ENCODE peak calls at places on chromosome 4, in five cellular contexts. A, E, S, W and I are unnamed samples.

GRCh38 chr4:10611673-10612072 is 72.9 kb downstream of the CLNK start:
- DNase-seq in W (peak; percentile 65), A (no peak), S (no peak), E (no peak), I (no peak)

GRCh38 chr4:175731506-175731905 is 80.6 kb downstream of the GPM6A start:
- DNase-seq in A (no peak), E (no peak), W (no peak), S (no peak), I (no peak)

GRCh38 chr4:970854-971520 is 2.4 kb downstream of the DGKQ start:
- DNase-seq in E (no peak), A (no peak), W (no peak), S (no peak), I (no peak)

GRCh38 chr4:122777846-122778501 is 45.5 kb downstream of the BBS12 start:
- DNase-seq in S (no peak), A (no peak), W (peak; percentile 34), E (no peak), I (no peak)

GRCh38 chr4:4637710-4638109 is 95.9 kb upstream of the STX18 start:
- DNase-seq in W (no peak), S (no peak), E (no peak), A (no peak), I (no peak)

GRCh38 chr4:56240554-56241190 is 146.6 kb downstream of the AASDH start:
- DNase-seq in A (no peak), W (no peak), E (no peak), S (no peak), I (no peak)

GRCh38 chr4:14023036-14023435 is 395.5 kb upstream of the BOD1L1 start:
- DNase-seq in E (no peak), A (no peak), S (no peak), W (no peak), I (peak; percentile 5)

GRCh38 chr4:105194328-105195231 is 47.9 kb downstream of the TET2 start:
- DNase-seq in E (no peak), W (peak; percentile 21), S (no peak), A (no peak), I (no peak)

GRCh38 chr4:94446386-94446785 is 5.4 kb upstream of the PDLIM5 start:
- DNase-seq in A (no peak), W (no peak), E (no peak), S (no peak), I (no peak)

GRCh38 chr4:152778656-152779512 is 646 bp downstream of the TIGD4 start:
- DNase-seq in A (peak; percentile 23), E (no peak), W (peak; percentile 7), S (no peak), I (no peak)

GRCh38 chr4:177484613-177485021 is 42.4 kb upstream of the AGA start:
- DNase-seq in S (no peak), A (no peak), W (peak; percentile 65), E (no peak), I (no peak)

GRCh38 chr4:152052431-152053057 is 291.7 kb upstream of the GATB start:
- DNase-seq in S (no peak), W (no peak), A (no peak), E (no peak), I (no peak)

GRCh38 chr4:105361021-105361420 is 112.8 kb downstream of the PPA2 start:
- DNase-seq in S (no peak), A (no peak), E (no peak), W (no peak), I (no peak)

GRCh38 chr4:152668338-152668964 is 11.3 kb downstream of the TMEM154 start:
- DNase-seq in W (no peak), A (no peak), E (no peak), S (no peak), I (no peak)

GRCh38 chr4:111849726-111850284 is 295.4 kb upstream of the FAM241A start:
- DNase-seq in A (no peak), E (no peak), W (no peak), S (no peak), I (no peak)

GRCh38 chr4:11514780-11515432 is 86.2 kb upstream of the HS3ST1 start:
- DNase-seq in W (peak; percentile 67), E (no peak), A (no peak), S (no peak), I (no peak)

GRCh38 chr4:176782794-176783193 is 9.9 kb downstream of the VEGFC start:
- DNase-seq in S (no peak), A (no peak), E (no peak), W (peak; percentile 57), I (no peak)

GRCh38 chr4:166675411-166675810 is 558.9 kb downstream of the SPOCK3 start:
- DNase-seq in W (no peak), S (no peak), A (no peak), E (no peak), I (no peak)

GRCh38 chr4:926538-926937 is 5.6 kb downstream of the GAK start:
- DNase-seq in E (no peak), A (no peak), W (peak; percentile 13), S (no peak), I (no peak)

GRCh38 chr4:20662851-20663250 is 37.4 kb upstream of the PACRGL start:
- DNase-seq in A (no peak), E (no peak), W (peak; percentile 70), S (no peak), I (no peak)

GRCh38 chr4:182554736-182555135 is 311.5 kb downstream of the TENM3 start:
- DNase-seq in S (no peak), A (no peak), E (no peak), W (no peak), I (no peak)

GRCh38 chr4:1674682-1675081 is 9.4 kb downstream of the FAM53A start:
- DNase-seq in E (no peak), A (no peak), W (no peak), S (no peak), I (no peak)

GRCh38 chr4:157048248-157048647 is 27.7 kb upstream of the GLRB start:
- DNase-seq in W (no peak), E (no peak), A (no peak), S (no peak), I (no peak)

GRCh38 chr4:144411700-144412099 is 234.3 kb upstream of the HHIP start:
- DNase-seq in S (no peak), W (no peak), E (no peak), A (no peak), I (no peak)

GRCh38 chr4:54227261-54228063 is 1.6 kb upstream of the PDGFRA start:
- DNase-seq in W (peak; percentile 51), S (no peak), A (no peak), E (no peak), I (peak; percentile 34)

GRCh38 chr4:90419124-90419711 is 292.0 kb downstream of the CCSER1 start:
- DNase-seq in E (no peak), W (peak; percentile 46), A (no peak), S (no peak), I (no peak)

GRCh38 chr4:38664704-38665401 is 854 bp downstream of the KLF3 start:
- DNase-seq in W (peak; percentile 67), A (no peak), E (no peak), S (peak; percentile 24), I (no peak)

GRCh38 chr4:122224348-122224747 is 72.2 kb downstream of the BLTP1 start:
- DNase-seq in W (peak; percentile 5), A (no peak), E (no peak), S (no peak), I (no peak)

GRCh38 chr4:23945521-23946017 is 55.7 kb upstream of the PPARGC1A start:
- DNase-seq in E (no peak), W (no peak), A (no peak), S (no peak), I (no peak)

GRCh38 chr4:22170353-22170752 is 221.8 kb upstream of the KCNIP4 start:
- DNase-seq in A (no peak), E (no peak), W (no peak), S (no peak), I (no peak)

GRCh38 chr4:20474119-20474518 is 222.4 kb downstream of the SLIT2 start:
- DNase-seq in W (peak; percentile 21), S (no peak), A (no peak), E (no peak), I (no peak)

GRCh38 chr4:94304365-94304971 is 38.2 kb downstream of the HPGDS start:
- DNase-seq in A (no peak), E (no peak), W (peak; percentile 54), S (no peak), I (no peak)

GRCh38 chr4:125323547-125324100 is 8.9 kb downstream of the FAT4 start:
- DNase-seq in A (no peak), W (peak; percentile 82), E (no peak), S (no peak), I (no peak)

GRCh38 chr4:74237425-74237966 is 70.8 kb upstream of the EPGN start:
- DNase-seq in S (no peak), A (no peak), W (no peak), E (no peak), I (no peak)